ENCODE peak calls at places on chromosomes 13 and 19, in nine cellular contexts. E is stimulated activated CD4-positive, alpha-beta T cell treated with anti-CD3 and anti-CD28 coated beads, Interleukin-15, amount 100 ng/mL, for 1 hour; D is NCI-H1092 treated with DMSO at 0.1 percent for 48 hours; W is prostate gland; R is NCI-H2171 treated with DMSO at 0.1 percent for 48 hours; M is SK-N-DZ; U is T-helper 17 cell; I is transverse colon; J is hippocampal formation. A is an unnamed sample.

GRCh38 chr13:106619688-106620555 is 52.0 kb upstream of the ARGLU1 start:
- DNase-seq in I (peak), M (peak), J (peak), D (peak), W (no peak), U (no peak), R (peak), E (no peak), A (peak)

GRCh38 chr13:80945328-80945727 is 604.4 kb upstream of the SPRY2 start:
- DNase-seq in J (no peak), E (no peak), M (no peak), R (no peak), I (no peak), W (no peak), U (no peak), D (no peak), A (peak)

GRCh38 chr13:24220086-24220703 is 59.7 kb downstream of the SPATA13 start:
- DNase-seq in I (peak), D (peak), E (no peak), M (peak), U (no peak), W (peak), J (peak), R (peak), A (peak)

GRCh38 chr19:49749771-49750170 is 13.3 kb downstream of the TSKS start:
- DNase-seq in W (no peak), I (no peak), U (no peak), R (no peak), D (no peak), E (no peak), M (no peak), J (no peak), A (no peak)

GRCh38 chr19:40585241-40585640 is 8.6 kb downstream of the SHKBP1 start:
- DNase-seq in W (no peak), M (no peak), R (no peak), U (no peak), J (no peak), I (no peak), D (no peak), E (no peak), A (no peak)

GRCh38 chr13:33260168-33261098 is 25.1 kb downstream of the STARD13 start:
- DNase-seq in M (no peak), W (no peak), U (no peak), J (no peak), E (no peak), I (no peak), D (peak), R (no peak), A (no peak)

GRCh38 chr13:42720116-42720857 is 61.1 kb upstream of the FAM216B start:
- DNase-seq in D (no peak), U (no peak), R (no peak), W (no peak), J (no peak), E (no peak), M (no peak), I (peak), A (peak)

GRCh38 chr19:38317104-38317612 is 1.4 kb upstream of the YIF1B start:
- DNase-seq in R (no peak), J (peak), M (no peak), W (no peak), D (no peak), E (no peak), I (no peak), U (no peak), A (no peak)

GRCh38 chr19:55670280-55671053 is 4.6 kb upstream of the EPN1 start:
- DNase-seq in W (no peak), I (no peak), U (no peak), R (no peak), M (no peak), J (no peak), D (peak), E (no peak), A (peak)

GRCh38 chr13:97141564-97142005 is 80.5 kb upstream of the MBNL2 start:
- DNase-seq in R (peak), D (no peak), W (peak), E (no peak), U (no peak), J (no peak), M (no peak), I (peak), A (peak)

GRCh38 chr19:10289836-10290438 is at the start of gene ICAM5:
- DNase-seq in D (peak), I (peak), W (no peak), E (no peak), U (no peak), R (no peak), M (no peak), J (no peak), A (no peak)

GRCh38 chr13:51906581-51906980 is 44.8 kb downstream of the CCDC70 start:
- DNase-seq in I (peak), J (no peak), E (no peak), W (no peak), R (no peak), U (no peak), D (peak), M (no peak), A (peak)

GRCh38 chr19:45098521-45099464 is 5.8 kb downstream of the PPP1R37 start:
- DNase-seq in W (peak), J (peak), I (no peak), D (peak), R (peak), E (no peak), M (no peak), U (no peak), A (peak)

GRCh38 chr19:46537136-46538097 is 41.8 kb upstream of the PNMA8B start:
- DNase-seq in D (peak), M (no peak), U (peak), I (peak), J (peak), W (no peak), E (peak), R (no peak), A (peak)

GRCh38 chr13:24038846-24039330 is 121.6 kb upstream of the SPATA13 start:
- DNase-seq in U (no peak), I (peak), E (no peak), W (peak), D (no peak), R (no peak), M (no peak), J (peak), A (no peak)

GRCh38 chr19:8459520-8460260 is 14.9 kb downstream of the HNRNPM start:
- DNase-seq in J (no peak), M (no peak), E (no peak), D (no peak), R (no peak), U (no peak), I (no peak), W (no peak), A (no peak)

GRCh38 chr19:45476349-45476717 is 8.5 kb downstream of the FOSB start:
- DNase-seq in I (no peak), D (no peak), E (no peak), W (no peak), R (no peak), J (no peak), M (no peak), U (no peak), A (no peak)

GRCh38 chr19:47186337-47187022 is 44.5 kb downstream of the BBC3 start:
- DNase-seq in R (no peak), E (peak), M (no peak), I (peak), W (no peak), U (peak), J (no peak), D (no peak), A (no peak)

GRCh38 chr13:40764587-40765403 is 6.2 kb downstream of the MRPS31 start:
- DNase-seq in I (no peak), M (no peak), U (no peak), D (no peak), E (no peak), W (no peak), R (no peak), J (no peak), A (no peak)

GRCh38 chr19:46616631-46617322 is 8.1 kb downstream of the PTGIR start:
- DNase-seq in I (peak), R (peak), E (no peak), M (peak), W (peak), D (peak), J (no peak), U (no peak), A (peak)

GRCh38 chr13:40668335-40668734 is 1.9 kb upstream of the FOXO1 start:
- DNase-seq in U (no peak), D (no peak), R (no peak), I (peak), E (no peak), J (no peak), M (no peak), W (peak), A (no peak)

GRCh38 chr13:108227651-108228272 is 9.6 kb downstream of the ABHD13 start:
- DNase-seq in U (no peak), I (no peak), M (peak), R (peak), E (no peak), W (no peak), J (no peak), D (no peak), A (peak)

GRCh38 chr13:20714161-20714560 is 10.7 kb downstream of the IL17D start:
- DNase-seq in U (no peak), R (no peak), J (no peak), D (no peak), W (no peak), E (no peak), I (no peak), M (no peak), A (no peak)

GRCh38 chr13:76148926-76149325 is 512.8 kb downstream of the LMO7 start:
- DNase-seq in E (no peak), J (no peak), R (no peak), D (no peak), U (no peak), I (no peak), W (no peak), M (no peak), A (no peak)

GRCh38 chr19:17424743-17425365 is 5.0 kb downstream of the MVB12A start:
- DNase-seq in E (no peak), W (no peak), J (no peak), I (no peak), R (no peak), D (peak), U (no peak), M (peak), A (peak)

GRCh38 chr13:46324976-46325375 is 62.1 kb downstream of the RUBCNL start:
- DNase-seq in J (no peak), E (no peak), D (no peak), W (no peak), R (no peak), M (no peak), I (no peak), U (no peak), A (no peak)

GRCh38 chr13:84810781-84811180 is 928.5 kb upstream of the SLITRK1 start:
- DNase-seq in M (no peak), R (no peak), U (no peak), J (no peak), E (no peak), W (no peak), D (no peak), I (no peak), A (peak)

GRCh38 chr13:107554355-107554905 is 660.9 kb downstream of the LIG4 start:
- DNase-seq in I (no peak), W (no peak), M (peak), U (no peak), D (peak), R (no peak), J (no peak), E (no peak), A (peak)

GRCh38 chr13:28534801-28535200 is 39.9 kb upstream of the FLT1 start:
- DNase-seq in U (no peak), E (no peak), I (no peak), D (no peak), J (no peak), R (no peak), W (no peak), M (no peak), A (no peak)

GRCh38 chr19:662962-663681 is at the start of gene RNF126:
- DNase-seq in W (peak), I (peak), R (peak), U (peak), E (peak), J (peak), D (peak), M (peak), A (peak)

GRCh38 chr13:51978836-51979556 is 32.3 kb downstream of the ATP7B start:
- DNase-seq in R (no peak), J (no peak), W (no peak), D (no peak), M (no peak), E (no peak), U (no peak), I (peak), A (no peak)

GRCh38 chr13:32426981-32427851 is 714 bp downstream of the N4BP2L1 start:
- DNase-seq in E (peak), M (peak), W (peak), I (peak), U (peak), D (peak), R (peak), J (peak), A (peak)

GRCh38 chr13:41061914-41062837 is 867 bp downstream of the WBP4 start:
- DNase-seq in E (no peak), D (no peak), I (no peak), J (no peak), W (no peak), U (no peak), M (no peak), R (peak), A (no peak)

GRCh38 chr19:29644179-29644578 is 21.1 kb upstream of the PLEKHF1 start:
- DNase-seq in I (no peak), D (no peak), W (no peak), R (no peak), J (no peak), M (no peak), E (no peak), U (no peak), A (no peak)

GRCh38 chr13:110759710-110760109 is 46.2 kb downstream of the ING1 start:
- DNase-seq in D (no peak), W (no peak), U (no peak), M (no peak), R (no peak), J (no peak), I (no peak), E (no peak), A (no peak)

A was measured in BE2C.